ENCODE peak calls at places on chromosome 3, in six cellular contexts. One of them, this sample, is unnamed. For H3K4me1, the result is how much of the 10 kb centered on the place peaks cover.

GRCh38 chr3:55574671-55575070 is 87.6 kb upstream of the WNT5A start:
- DNase-seq in uterus: no peak
- DNase-seq in left ventricle myocardium inferior: no peak
- DNase-seq in MM.1S: no peak
- DNase-seq in H1: no peak
- DNase-seq in PC-9: no peak
- DNase-seq in this sample: no peak

GRCh38 chr3:197364410-197365071 is 66.1 kb upstream of the DLG1 start:
- DNase-seq in uterus: no peak
- DNase-seq in PC-9: no peak
- DNase-seq in H1: no peak
- DNase-seq in left ventricle myocardium inferior: no peak
- DNase-seq in MM.1S: no peak
- DNase-seq in this sample: no peak

GRCh38 chr3:81459733-81460132 is 301.7 kb downstream of the GBE1 start:
- DNase-seq in MM.1S: no peak
- DNase-seq in left ventricle myocardium inferior: no peak
- DNase-seq in PC-9: no peak
- DNase-seq in uterus: no peak
- DNase-seq in H1: no peak
- DNase-seq in this sample: no peak

GRCh38 chr3:139482206-139482605 is 5.9 kb upstream of the RBP2 start:
- DNase-seq in MM.1S: no peak
- DNase-seq in PC-9: no peak
- DNase-seq in left ventricle myocardium inferior: no peak
- DNase-seq in uterus: no peak
- DNase-seq in H1: no peak
- DNase-seq in this sample: no peak

GRCh38 chr3:10284496-10284895 is 8.3 kb downstream of the GHRL start:
- DNase-seq in H1: no peak
- DNase-seq in uterus: no peak
- DNase-seq in left ventricle myocardium inferior: no peak
- DNase-seq in MM.1S: no peak
- DNase-seq in PC-9: no peak
- DNase-seq in this sample: no peak

GRCh38 chr3:195859061-195859845 is 47.5 kb upstream of the MUC4 start:
- DNase-seq in left ventricle myocardium inferior: peak
- DNase-seq in uterus: peak
- DNase-seq in PC-9: peak
- DNase-seq in MM.1S: peak
- DNase-seq in H1: peak
- DNase-seq in this sample: peak

GRCh38 chr3:13346481-13347389 is 73.4 kb downstream of the NUP210 start:
- DNase-seq in left ventricle myocardium inferior: peak
- DNase-seq in uterus: no peak
- DNase-seq in MM.1S: no peak
- DNase-seq in PC-9: no peak
- DNase-seq in H1: peak
- DNase-seq in this sample: no peak

GRCh38 chr3:44208568-44208967 is 33.1 kb upstream of the TOPAZ1 start:
- DNase-seq in PC-9: no peak
- DNase-seq in left ventricle myocardium inferior: no peak
- DNase-seq in MM.1S: no peak
- DNase-seq in uterus: no peak
- DNase-seq in H1: no peak
- DNase-seq in this sample: no peak

GRCh38 chr3:111311709-111312235 is 230.2 kb upstream of the CD96 start:
- DNase-seq in MM.1S: peak
- DNase-seq in left ventricle myocardium inferior: no peak
- DNase-seq in PC-9: no peak
- DNase-seq in uterus: no peak
- DNase-seq in H1: no peak
- DNase-seq in this sample: no peak

GRCh38 chr3:119582178-119582577 is 2.9 kb downstream of the ADPRH start:
- DNase-seq in MM.1S: no peak
- DNase-seq in PC-9: no peak
- DNase-seq in H1: no peak
- DNase-seq in left ventricle myocardium inferior: no peak
- DNase-seq in uterus: no peak
- DNase-seq in this sample: no peak

GRCh38 chr3:161598639-161599038 is 102.0 kb downstream of the OTOL1 start:
- DNase-seq in uterus: no peak
- DNase-seq in left ventricle myocardium inferior: no peak
- DNase-seq in PC-9: no peak
- DNase-seq in MM.1S: no peak
- DNase-seq in H1: no peak
- DNase-seq in this sample: no peak

GRCh38 chr3:89145995-89146394 is 38.6 kb downstream of the EPHA3 start:
- DNase-seq in PC-9: no peak
- DNase-seq in H1: no peak
- DNase-seq in MM.1S: no peak
- DNase-seq in left ventricle myocardium inferior: no peak
- DNase-seq in uterus: no peak
- DNase-seq in this sample: no peak

GRCh38 chr3:190554197-190554596 is 40.3 kb downstream of the IL1RAP start:
- DNase-seq in H1: no peak
- DNase-seq in left ventricle myocardium inferior: no peak
- DNase-seq in uterus: no peak
- DNase-seq in MM.1S: no peak
- DNase-seq in PC-9: no peak
- DNase-seq in this sample: no peak

GRCh38 chr3:121855555-121855954 is 20.5 kb downstream of the EAF2 start:
- DNase-seq in H1: no peak
- DNase-seq in MM.1S: no peak
- DNase-seq in left ventricle myocardium inferior: no peak
- DNase-seq in PC-9: no peak
- DNase-seq in uterus: no peak
- DNase-seq in this sample: no peak

GRCh38 chr3:135034291-135034768 is 239.3 kb downstream of the EPHB1 start:
- DNase-seq in H1: peak
- DNase-seq in uterus: no peak
- DNase-seq in PC-9: no peak
- DNase-seq in MM.1S: peak
- DNase-seq in left ventricle myocardium inferior: no peak
- DNase-seq in this sample: no peak

GRCh38 chr3:120092444-120092843 is 1.8 kb downstream of the GSK3B start:
- DNase-seq in H1: no peak
- DNase-seq in uterus: no peak
- DNase-seq in left ventricle myocardium inferior: no peak
- DNase-seq in PC-9: no peak
- DNase-seq in MM.1S: no peak
- DNase-seq in this sample: no peak

GRCh38 chr3:179840985-179841384 is 188.1 kb downstream of the USP13 start:
- DNase-seq in H1: no peak
- DNase-seq in MM.1S: no peak
- DNase-seq in left ventricle myocardium inferior: no peak
- DNase-seq in uterus: no peak
- DNase-seq in PC-9: peak
- DNase-seq in this sample: no peak

GRCh38 chr3:186536883-186537553 is 7.2 kb downstream of the CRYGS start:
- DNase-seq in left ventricle myocardium inferior: no peak
- DNase-seq in H1: no peak
- DNase-seq in PC-9: no peak
- DNase-seq in uterus: no peak
- DNase-seq in MM.1S: no peak
- DNase-seq in this sample: no peak

GRCh38 chr3:156207802-156208685 is 87.7 kb downstream of the KCNAB1 start:
- DNase-seq in H1: no peak
- DNase-seq in MM.1S: no peak
- DNase-seq in left ventricle myocardium inferior: no peak
- DNase-seq in uterus: no peak
- DNase-seq in PC-9: no peak
- DNase-seq in this sample: no peak

GRCh38 chr3:127501177-127501576 is 89.4 kb downstream of the TPRA1 start:
- DNase-seq in PC-9: no peak
- DNase-seq in uterus: no peak
- DNase-seq in left ventricle myocardium inferior: no peak
- DNase-seq in H1: no peak
- DNase-seq in MM.1S: no peak
- DNase-seq in this sample: no peak

GRCh38 chr3:43817081-43817480 is 126.3 kb downstream of the ABHD5 start:
- DNase-seq in left ventricle myocardium inferior: no peak
- DNase-seq in uterus: no peak
- DNase-seq in H1: no peak
- DNase-seq in MM.1S: no peak
- DNase-seq in PC-9: no peak
- DNase-seq in this sample: no peak

GRCh38 chr3:64867204-64867603 is 179.4 kb upstream of the ADAMTS9 start:
- DNase-seq in H1: no peak
- DNase-seq in left ventricle myocardium inferior: no peak
- DNase-seq in PC-9: no peak
- DNase-seq in MM.1S: no peak
- DNase-seq in uterus: no peak
- DNase-seq in this sample: no peak

GRCh38 chr3:114880078-114880477 is 267.0 kb downstream of the ZBTB20 start:
- DNase-seq in PC-9: no peak
- DNase-seq in MM.1S: no peak
- DNase-seq in H1: no peak
- DNase-seq in uterus: no peak
- DNase-seq in left ventricle myocardium inferior: no peak
- DNase-seq in this sample: no peak

GRCh38 chr3:64837126-64837738 is 149.4 kb upstream of the ADAMTS9 start:
- DNase-seq in H1: no peak
- DNase-seq in MM.1S: no peak
- DNase-seq in left ventricle myocardium inferior: no peak
- DNase-seq in PC-9: no peak
- DNase-seq in uterus: no peak
- DNase-seq in this sample: no peak

GRCh38 chr3:15983232-15983631 is 185.5 kb upstream of the ANKRD28 start:
- DNase-seq in H1: no peak
- DNase-seq in uterus: no peak
- DNase-seq in MM.1S: no peak
- DNase-seq in PC-9: peak
- DNase-seq in left ventricle myocardium inferior: no peak
- DNase-seq in this sample: no peak

GRCh38 chr3:51819709-51820406 is 40.8 kb upstream of the IQCF6 start:
- DNase-seq in H1: peak
- DNase-seq in left ventricle myocardium inferior: no peak
- DNase-seq in MM.1S: no peak
- DNase-seq in uterus: no peak
- DNase-seq in PC-9: no peak
- DNase-seq in this sample: no peak

GRCh38 chr3:125002414-125002811 is 53.4 kb downstream of the HEG1 start:
- DNase-seq in MM.1S: no peak
- DNase-seq in PC-9: no peak
- DNase-seq in left ventricle myocardium inferior: no peak
- DNase-seq in H1: no peak
- DNase-seq in uterus: no peak
- DNase-seq in this sample: no peak

GRCh38 chr3:27279153-27279552 is 90.0 kb downstream of the NEK10 start:
- DNase-seq in uterus: no peak
- DNase-seq in PC-9: peak
- DNase-seq in MM.1S: peak
- DNase-seq in left ventricle myocardium inferior: no peak
- DNase-seq in H1: no peak
- DNase-seq in this sample: no peak

GRCh38 chr3:160921020-160921635 is 165.1 kb downstream of the PPM1L start:
- DNase-seq in MM.1S: no peak
- DNase-seq in PC-9: peak
- DNase-seq in left ventricle myocardium inferior: no peak
- DNase-seq in H1: no peak
- DNase-seq in uterus: no peak
- DNase-seq in this sample: no peak

GRCh38 chr3:188468672-188469071 is 314.7 kb downstream of the LPP start:
- DNase-seq in H1: no peak
- DNase-seq in MM.1S: no peak
- DNase-seq in PC-9: no peak
- DNase-seq in left ventricle myocardium inferior: no peak
- DNase-seq in uterus: peak
- DNase-seq in this sample: no peak

GRCh38 chr3:76122007-76122406 is 336.7 kb upstream of the ZNF717 start:
- DNase-seq in PC-9: no peak
- DNase-seq in uterus: no peak
- DNase-seq in H1: no peak
- DNase-seq in left ventricle myocardium inferior: no peak
- DNase-seq in MM.1S: no peak
- DNase-seq in this sample: no peak

GRCh38 chr3:196219970-196220311 is 3.6 kb downstream of the SLC51A start:
- DNase-seq in PC-9: no peak
- DNase-seq in uterus: no peak
- DNase-seq in MM.1S: no peak
- DNase-seq in H1: no peak
- DNase-seq in left ventricle myocardium inferior: no peak
- DNase-seq in this sample: no peak

GRCh38 chr3:136893848-136894443 is 31.9 kb downstream of the NCK1 start:
- DNase-seq in PC-9: no peak
- DNase-seq in left ventricle myocardium inferior: no peak
- DNase-seq in H1: no peak
- DNase-seq in MM.1S: no peak
- DNase-seq in uterus: no peak
- DNase-seq in this sample: no peak

GRCh38 chr3:50297896-50298725 is 1.1 kb downstream of the HYAL3 start:
- DNase-seq in MM.1S: no peak
- DNase-seq in PC-9: no peak
- DNase-seq in left ventricle myocardium inferior: peak
- DNase-seq in H1: peak
- DNase-seq in uterus: no peak
- DNase-seq in this sample: no peak
- TF ChIP-seq CTCF in MM.1S: no peak
- TF ChIP-seq CTCF in PC-9: no peak
- TF ChIP-seq CTCF in left ventricle myocardium inferior: peak
- TF ChIP-seq CTCF in H1: peak
- TF ChIP-seq CTCF in uterus: no peak
- TF ChIP-seq CTCF in this sample: no peak

GRCh38 chr3:57152150-57152549 is 13.0 kb downstream of the IL17RD start:
- DNase-seq in H1: no peak
- DNase-seq in PC-9: no peak
- DNase-seq in left ventricle myocardium inferior: peak
- DNase-seq in uterus: peak
- DNase-seq in MM.1S: no peak
- DNase-seq in this sample: no peak
- H3K4me3 ChIP-seq in H1: no peak
- H3K4me3 ChIP-seq in PC-9: no peak
- H3K4me3 ChIP-seq in left ventricle myocardium inferior: peak
- H3K4me3 ChIP-seq in uterus: peak
- H3K4me3 ChIP-seq in MM.1S: no peak
- H3K4me3 ChIP-seq in this sample: no peak

GRCh38 chr3:175692256-175692655 is 833.1 kb downstream of the NAALADL2 start:
- DNase-seq in left ventricle myocardium inferior: no peak
- DNase-seq in uterus: no peak
- DNase-seq in H1: no peak
- DNase-seq in PC-9: no peak
- DNase-seq in MM.1S: no peak
- DNase-seq in this sample: no peak
- H3K4me1 ChIP-seq in left ventricle myocardium inferior: under half
- H3K4me1 ChIP-seq in uterus: under half
- H3K4me1 ChIP-seq in H1: under half
- H3K4me1 ChIP-seq in PC-9: under half
- H3K4me1 ChIP-seq in MM.1S: under half
- H3K4me1 ChIP-seq in this sample: under half

DNA sequence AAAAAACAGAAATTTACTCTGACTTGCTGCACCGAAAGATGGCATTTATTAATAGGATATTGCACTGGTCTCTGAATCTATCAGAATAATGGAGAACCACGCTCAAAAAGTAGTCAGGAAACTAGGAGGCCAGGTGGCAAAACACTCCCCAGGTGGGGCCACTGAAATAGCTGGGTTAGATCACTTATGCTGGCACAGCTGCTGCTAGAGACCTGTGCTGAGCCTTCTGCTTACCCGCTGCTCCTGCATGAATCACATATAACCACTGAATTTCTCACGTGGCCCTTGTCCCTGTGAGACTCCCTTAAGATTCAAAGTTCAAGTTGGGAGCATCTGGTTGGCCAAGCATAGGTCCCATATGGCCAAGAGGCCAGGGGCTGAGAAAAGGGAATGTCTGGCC is 66.0 kb upstream of the OXTR start:
- DNase-seq in left ventricle myocardium inferior: no peak
- DNase-seq in uterus: no peak
- DNase-seq in H1: no peak
- DNase-seq in MM.1S: no peak
- DNase-seq in PC-9: no peak
- DNase-seq in this sample: no peak
- TF ChIP-seq CTCF in left ventricle myocardium inferior: no peak
- TF ChIP-seq CTCF in uterus: no peak
- TF ChIP-seq CTCF in H1: no peak
- TF ChIP-seq CTCF in MM.1S: no peak
- TF ChIP-seq CTCF in PC-9: no peak
- TF ChIP-seq CTCF in this sample: no peak